ENCODE peak calls at places on chromosomes 4 and X, in nine cellular contexts. One of them, this sample, is unnamed.

GRCh38 chr4:52883707-52884669 is 21.9 kb downstream of the RASL11B start:
- DNase-seq in foreskin fibroblast: no peak
- DNase-seq in GM23248: no peak
- DNase-seq in left cardiac atrium: no peak
- DNase-seq in activated effector memory CD4-positive, alpha-beta T cell treated with Interleukin-2 at 50 U/mL for 16 hours: no peak
- DNase-seq in stimulated activated CD4-positive, alpha-beta T cell treated with anti-CD3 and anti-CD28 coated beads, Interleukin-12 subunit alpha, Interleukin-12 subunit beta, amount 100 ng/mL, for 24 hours: no peak
- DNase-seq in fibroblast of pulmonary artery: no peak
- DNase-seq in H7: no peak
- DNase-seq in COR-L47: no peak
- DNase-seq in this sample: no peak

GRCh38 chrX:152893631-152894610 is 3.9 kb upstream of the ZNF185 start:
- DNase-seq in foreskin fibroblast: no peak
- DNase-seq in GM23248: no peak
- DNase-seq in left cardiac atrium: no peak
- DNase-seq in activated effector memory CD4-positive, alpha-beta T cell treated with Interleukin-2 at 50 U/mL for 16 hours: no peak
- DNase-seq in stimulated activated CD4-positive, alpha-beta T cell treated with anti-CD3 and anti-CD28 coated beads, Interleukin-12 subunit alpha, Interleukin-12 subunit beta, amount 100 ng/mL, for 24 hours: no peak
- DNase-seq in fibroblast of pulmonary artery: no peak
- DNase-seq in H7: no peak
- DNase-seq in COR-L47: no peak
- DNase-seq in this sample: peak; percentile 56

GRCh38 chrX:19593684-19594083 is 78.4 kb upstream of the MAP3K15 start:
- DNase-seq in foreskin fibroblast: peak; percentile 18
- DNase-seq in GM23248: peak; percentile 74
- DNase-seq in left cardiac atrium: no peak
- DNase-seq in activated effector memory CD4-positive, alpha-beta T cell treated with Interleukin-2 at 50 U/mL for 16 hours: no peak
- DNase-seq in stimulated activated CD4-positive, alpha-beta T cell treated with anti-CD3 and anti-CD28 coated beads, Interleukin-12 subunit alpha, Interleukin-12 subunit beta, amount 100 ng/mL, for 24 hours: no peak
- DNase-seq in fibroblast of pulmonary artery: peak; percentile 68
- DNase-seq in H7: no peak
- DNase-seq in COR-L47: peak; percentile 7
- DNase-seq in this sample: no peak

GRCh38 chrX:74521961-74522833 is 92.2 kb downstream of the RLIM start:
- DNase-seq in foreskin fibroblast: peak; percentile 48
- DNase-seq in GM23248: peak; percentile 72
- DNase-seq in left cardiac atrium: no peak
- DNase-seq in activated effector memory CD4-positive, alpha-beta T cell treated with Interleukin-2 at 50 U/mL for 16 hours: no peak
- DNase-seq in stimulated activated CD4-positive, alpha-beta T cell treated with anti-CD3 and anti-CD28 coated beads, Interleukin-12 subunit alpha, Interleukin-12 subunit beta, amount 100 ng/mL, for 24 hours: no peak
- DNase-seq in fibroblast of pulmonary artery: peak; percentile 58
- DNase-seq in H7: no peak
- DNase-seq in COR-L47: no peak
- DNase-seq in this sample: no peak

GRCh38 chr4:122341906-122342305 is 36.9 kb upstream of the ADAD1 start:
- DNase-seq in foreskin fibroblast: peak; percentile 73
- DNase-seq in GM23248: peak; percentile 91
- DNase-seq in left cardiac atrium: no peak
- DNase-seq in activated effector memory CD4-positive, alpha-beta T cell treated with Interleukin-2 at 50 U/mL for 16 hours: no peak
- DNase-seq in stimulated activated CD4-positive, alpha-beta T cell treated with anti-CD3 and anti-CD28 coated beads, Interleukin-12 subunit alpha, Interleukin-12 subunit beta, amount 100 ng/mL, for 24 hours: no peak
- DNase-seq in fibroblast of pulmonary artery: peak; percentile 91
- DNase-seq in H7: no peak
- DNase-seq in COR-L47: no peak
- DNase-seq in this sample: no peak

GRCh38 chr4:12472082-12472481 is 1012.1 kb downstream of the RAB28 start:
- DNase-seq in foreskin fibroblast: no peak
- DNase-seq in GM23248: no peak
- DNase-seq in left cardiac atrium: no peak
- DNase-seq in activated effector memory CD4-positive, alpha-beta T cell treated with Interleukin-2 at 50 U/mL for 16 hours: no peak
- DNase-seq in stimulated activated CD4-positive, alpha-beta T cell treated with anti-CD3 and anti-CD28 coated beads, Interleukin-12 subunit alpha, Interleukin-12 subunit beta, amount 100 ng/mL, for 24 hours: no peak
- DNase-seq in fibroblast of pulmonary artery: no peak
- DNase-seq in H7: no peak
- DNase-seq in COR-L47: no peak
- DNase-seq in this sample: no peak

GRCh38 chr4:175758595-175758994 is 53.5 kb downstream of the GPM6A start:
- DNase-seq in foreskin fibroblast: no peak
- DNase-seq in GM23248: no peak
- DNase-seq in left cardiac atrium: no peak
- DNase-seq in activated effector memory CD4-positive, alpha-beta T cell treated with Interleukin-2 at 50 U/mL for 16 hours: no peak
- DNase-seq in stimulated activated CD4-positive, alpha-beta T cell treated with anti-CD3 and anti-CD28 coated beads, Interleukin-12 subunit alpha, Interleukin-12 subunit beta, amount 100 ng/mL, for 24 hours: no peak
- DNase-seq in fibroblast of pulmonary artery: no peak
- DNase-seq in H7: no peak
- DNase-seq in COR-L47: peak; percentile 11
- DNase-seq in this sample: no peak

GRCh38 chr4:150710770-150711375 is 128.9 kb downstream of the MAB21L2 start:
- DNase-seq in foreskin fibroblast: no peak
- DNase-seq in GM23248: no peak
- DNase-seq in left cardiac atrium: no peak
- DNase-seq in activated effector memory CD4-positive, alpha-beta T cell treated with Interleukin-2 at 50 U/mL for 16 hours: no peak
- DNase-seq in stimulated activated CD4-positive, alpha-beta T cell treated with anti-CD3 and anti-CD28 coated beads, Interleukin-12 subunit alpha, Interleukin-12 subunit beta, amount 100 ng/mL, for 24 hours: no peak
- DNase-seq in fibroblast of pulmonary artery: no peak
- DNase-seq in H7: no peak
- DNase-seq in COR-L47: no peak
- DNase-seq in this sample: no peak

This sample was measured in spleen.